ENCODE peak calls at places on chromosome 20, in eight cellular contexts. U is IMR-90; Q is AG20443; M is HFFc6; C is neural progenitor cell; G is effector CD4-positive, alpha-beta T cell; V is HEK293T; Y is CD4-positive, CD25-positive, alpha-beta regulatory T cell. T is an unnamed sample.

GRCh38 chr20:15842872-15843271 is 730.4 kb downstream of the KIF16B start:
- DNase-seq in U (no peak), Q (no peak), M (no peak), C (no peak), G (no peak), V (no peak), Y (no peak), T (no peak)

GRCh38 chr20:51831891-51832675 is 29.8 kb upstream of the SALL4 start:
- DNase-seq in U (peak), Q (peak), M (peak), C (no peak), G (no peak), V (no peak), Y (no peak), T (peak)

GRCh38 chr20:47146703-47147102 is 209.8 kb downstream of the ZMYND8 start:
- DNase-seq in U (peak), Q (peak), M (peak), C (peak), G (no peak), V (no peak), Y (no peak), T (peak)

GRCh38 chr20:10521836-10522235 is 86.7 kb downstream of the SLX4IP start:
- DNase-seq in U (no peak), Q (no peak), M (no peak), C (no peak), G (no peak), V (no peak), Y (no peak), T (no peak)

GRCh38 chr20:58511364-58511763 is 3.8 kb downstream of the APCDD1L start:
- DNase-seq in U (peak), Q (peak), M (peak), C (no peak), G (no peak), V (no peak), Y (no peak), T (peak)

GRCh38 chr20:266604-267562 is 9.4 kb downstream of the DEFB132 start:
- DNase-seq in U (peak), Q (peak), M (peak), C (peak), G (peak), V (peak), Y (peak), T (peak)

GRCh38 chr20:41534842-41535241 is 83.3 kb downstream of the CHD6 start:
- DNase-seq in U (peak), Q (no peak), M (no peak), C (no peak), G (no peak), V (no peak), Y (no peak), T (no peak)

GRCh38 chr20:54133434-54134427 is 40.1 kb downstream of the CYP24A1 start:
- DNase-seq in U (peak), Q (no peak), M (no peak), C (peak), G (no peak), V (no peak), Y (no peak), T (peak)

GRCh38 chr20:10670521-10671220 is 3.1 kb downstream of the JAG1 start:
- DNase-seq in U (peak), Q (no peak), M (no peak), C (no peak), G (no peak), V (no peak), Y (no peak), T (no peak)

GRCh38 chr20:37396520-37397075 is 50.7 kb downstream of the SRC start:
- DNase-seq in U (no peak), Q (no peak), M (no peak), C (peak), G (no peak), V (no peak), Y (no peak), T (no peak)

GRCh38 chr20:56820984-56821383 is 191.9 kb downstream of the TFAP2C start:
- DNase-seq in U (no peak), Q (no peak), M (no peak), C (no peak), G (no peak), V (no peak), Y (no peak), T (no peak)

GRCh38 chr20:31967830-31968249 is at the start of gene XKR7:
- DNase-seq in U (no peak), Q (no peak), M (no peak), C (peak), G (no peak), V (no peak), Y (no peak), T (no peak)

GRCh38 chr20:373171-373890 is 7.2 kb upstream of the TRIB3 start:
- DNase-seq in U (peak), Q (peak), M (peak), C (no peak), G (no peak), V (peak), Y (no peak), T (peak)

GRCh38 chr20:44970243-44970757 is 4.0 kb downstream of the STK4 start:
- DNase-seq in U (peak), Q (no peak), M (no peak), C (no peak), G (no peak), V (no peak), Y (no peak), T (no peak)

GRCh38 chr20:19661717-19662637 is 96.1 kb upstream of the RIN2 start:
- DNase-seq in U (peak), Q (peak), M (peak), C (peak), G (no peak), V (peak), Y (no peak), T (peak)

GRCh38 chr20:25258828-25259227 is 10.9 kb downstream of the PYGB start:
- DNase-seq in U (no peak), Q (no peak), M (no peak), C (no peak), G (no peak), V (no peak), Y (no peak), T (no peak)

GRCh38 chr20:20603339-20603990 is 109.0 kb downstream of the RALGAPA2 start:
- DNase-seq in U (no peak), Q (no peak), M (no peak), C (no peak), G (no peak), V (peak), Y (no peak), T (no peak)

GRCh38 chr20:11582073-11582472 is 335.6 kb upstream of the BTBD3 start:
- DNase-seq in U (no peak), Q (peak), M (no peak), C (no peak), G (no peak), V (no peak), Y (no peak), T (peak)

GRCh38 chr20:11807070-11807741 is 110.5 kb upstream of the BTBD3 start:
- DNase-seq in U (peak), Q (peak), M (peak), C (no peak), G (no peak), V (no peak), Y (no peak), T (peak)

GRCh38 chr20:8756410-8756809 is 312.5 kb upstream of the PLCB4 start:
- DNase-seq in U (peak), Q (peak), M (peak), C (no peak), G (no peak), V (no peak), Y (no peak), T (peak)